ENCODE peak calls at places on chromosomes 11 and 22, in four cellular contexts. O is astrocyte of the spinal cord, P is HCT116, G is choroid plexus epithelial cell. A is an unnamed sample.

GRCh38 chr11:115201121-115201792 is 303.0 kb downstream of the CADM1 start:
- DNase-seq in G (peak; percentile 84), P (no peak), O (peak; percentile 94), A (peak; percentile 98)

GRCh38 chr11:209275-210121 is 2.0 kb downstream of the RIC8A start:
- DNase-seq in P (no peak), O (no peak), G (no peak), A (peak; percentile 31)

GRCh38 chr11:61460474-61460881 is 30.6 kb downstream of the SDHAF2 start:
- DNase-seq in O (no peak), P (no peak), G (no peak), A (peak; percentile 83)

GRCh38 chr11:121659811-121660210 is 207.0 kb upstream of the SORL1-AS1 start:
- DNase-seq in O (no peak), P (no peak), G (no peak), A (peak; percentile 64)

GRCh38 chr11:335779-336665 is 15.4 kb upstream of the IFITM3 start:
- DNase-seq in G (peak; percentile 77), P (no peak), O (peak; percentile 55), A (no peak)

GRCh38 chr11:10818594-10818993 is 9.9 kb upstream of the EIF4G2 start:
- DNase-seq in P (no peak), O (peak; percentile 39), G (no peak), A (peak; percentile 91)

GRCh38 chr11:130762342-130763037 is 153.8 kb downstream of the SNX19 start:
- DNase-seq in P (no peak), G (no peak), O (no peak), A (no peak)

GRCh38 chr22:38570841-38571364 is 920 bp upstream of the DMC1 start:
- DNase-seq in G (peak; percentile 36), O (peak; percentile 21), P (peak; percentile 7), A (peak; percentile 39)

GRCh38 chr11:60788401-60789110 is 3.4 kb downstream of the MS4A10 start:
- DNase-seq in G (peak; percentile 14), O (no peak), P (no peak), A (no peak)

GRCh38 chr22:36365020-36365411 is 22.8 kb downstream of the MYH9 start:
- DNase-seq in G (peak; percentile 88), O (peak; percentile 97), P (peak; percentile 76), A (peak; percentile 87)

DNA sequence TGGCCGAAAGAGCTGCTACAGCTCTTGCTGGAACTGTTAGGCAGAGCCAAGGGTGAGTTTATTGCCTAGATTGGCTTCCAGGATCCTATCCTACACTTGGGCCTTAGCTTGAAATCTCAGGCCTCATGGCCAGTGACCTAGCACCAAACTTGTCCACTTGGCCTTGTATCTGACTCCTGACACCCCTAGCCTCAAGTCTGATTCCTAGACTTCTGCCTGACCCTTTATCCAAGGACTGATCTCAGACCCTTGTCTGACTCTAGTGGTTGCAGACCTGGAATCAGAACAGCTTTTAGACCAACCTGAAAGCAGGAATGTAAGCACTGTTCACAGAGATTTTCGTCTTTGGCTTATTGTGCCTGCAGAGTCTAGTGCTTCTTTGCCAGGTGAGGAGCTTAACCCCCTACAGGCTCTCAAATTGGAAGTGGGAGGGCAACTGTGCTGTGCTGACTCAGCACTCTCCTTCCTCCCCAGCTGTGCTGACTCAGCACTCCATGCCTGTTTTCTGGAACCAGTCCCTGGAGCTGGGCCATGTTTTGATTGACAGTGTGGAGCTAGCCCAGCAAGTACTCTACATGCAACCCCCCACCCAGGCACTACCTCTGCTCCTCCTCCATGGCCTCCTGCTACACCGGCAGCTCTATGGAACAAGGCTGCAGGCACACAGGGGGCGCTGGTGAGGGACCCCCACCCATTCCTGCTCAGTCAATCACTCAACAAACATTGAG is 35.1 kb downstream of the RRP8 start:
- DNase-seq in O (peak; percentile 73), G (peak; percentile 86), P (no peak), A (peak; percentile 57)
- TF ChIP-seq CTCF in O (peak; percentile 15), G (peak; percentile 19), P (peak; percentile 16), A (no peak)

DNA sequence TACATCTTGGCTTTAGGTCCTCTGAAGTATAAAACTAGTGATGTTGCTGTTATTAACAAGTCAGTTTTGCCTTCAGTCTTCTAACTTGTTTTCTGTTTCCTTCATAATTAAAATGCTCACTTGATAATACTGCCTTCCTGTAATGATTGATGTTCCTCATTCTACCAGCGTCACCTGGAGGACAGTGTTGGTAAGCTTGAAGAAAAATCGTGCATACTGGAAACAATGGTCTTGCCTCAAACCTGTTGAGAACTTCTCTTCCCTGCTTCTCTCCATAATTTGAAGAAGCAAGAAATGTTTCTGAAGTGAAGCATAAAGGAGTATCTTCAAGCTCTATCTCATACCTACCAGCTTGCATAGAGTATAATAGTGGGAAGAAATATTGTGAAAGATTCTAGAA is 3.0 kb downstream of the YWHAH start:
- DNase-seq in G (peak; percentile 62), P (no peak), O (peak; percentile 30), A (no peak)
- H3K4me3 ChIP-seq in G (peak overlapping the region; percentile 22), P (no peak overlapping the region), O (no peak overlapping the region), A (no peak overlapping the region)

GRCh38 chr11:19116971-19117759 is at the start of gene ZDHHC13:
- DNase-seq in G (peak; percentile 83), P (peak; percentile 80), O (peak; percentile 84), A (peak; percentile 82)
- TF ChIP-seq CTCF in G (peak; percentile 59), P (peak; percentile 57), O (peak; percentile 56), A (peak; percentile 47)

DNA sequence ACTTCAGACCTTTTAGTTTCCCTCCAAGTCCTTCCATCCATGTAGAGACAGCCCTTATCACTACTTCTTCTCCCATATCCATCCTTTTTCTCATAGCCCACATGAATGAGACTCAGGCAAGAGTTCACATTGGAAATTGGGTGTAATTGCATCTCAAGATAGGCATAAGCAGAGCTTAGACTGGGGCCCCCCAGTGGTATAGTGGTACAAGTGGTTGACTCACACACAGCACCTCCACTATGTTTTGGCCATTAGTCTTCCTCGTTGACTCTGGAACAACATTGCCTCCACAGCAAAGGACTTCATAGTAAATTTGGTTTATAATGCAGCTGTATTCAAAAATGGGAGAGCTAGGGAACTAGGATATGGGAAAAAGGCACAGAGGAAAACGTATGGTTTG is 2.6 kb downstream of the UBQLN3 start:
- DNase-seq in O (no peak), P (no peak), G (no peak), A (no peak)
- H3K4me3 ChIP-seq in O (no peak overlapping the region), P (no peak overlapping the region), G (no peak overlapping the region), A (no peak overlapping the region)

DNA sequence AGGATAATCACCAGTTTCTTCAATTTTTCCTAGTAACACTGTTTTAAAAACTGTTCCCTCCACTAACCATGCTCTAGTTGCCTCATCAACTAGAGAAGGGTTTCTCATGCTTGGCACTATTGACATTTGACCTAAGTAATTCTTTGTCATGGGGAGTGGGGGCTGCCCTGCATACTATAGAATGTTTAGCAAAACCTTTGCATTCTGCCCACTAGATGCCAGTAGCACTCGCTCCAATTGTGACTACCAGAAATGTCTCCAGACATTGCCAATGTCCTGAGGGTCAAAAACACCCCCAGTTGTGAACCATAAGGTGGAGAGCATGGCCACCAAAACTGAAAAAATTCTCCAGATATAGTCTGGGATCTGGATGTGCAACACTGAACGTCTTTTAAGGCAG is 27.6 kb upstream of the BMAL1 start:
- DNase-seq in G (peak; percentile 43), P (no peak), O (no peak), A (no peak)
- TF ChIP-seq CTCF in G (peak; percentile 63), P (peak; percentile 45), O (peak; percentile 38), A (peak; percentile 18)

GRCh38 chr22:31123292-31123602 is 481 bp downstream of the INPP5J start:
- DNase-seq in P (no peak), O (no peak), G (no peak), A (no peak)
- H3K4me3 ChIP-seq in P (peak overlapping the region; percentile 70), O (peak overlapping the region; percentile 49), G (peak overlapping the region; percentile 48), A (peak overlapping the region; percentile 40)

GRCh38 chr22:19105867-19106802 is 16.1 kb downstream of the DGCR2 start:
- DNase-seq in O (no peak), G (no peak), P (no peak), A (no peak)
- TF ChIP-seq CTCF in O (no peak), G (peak; percentile 38), P (peak; percentile 41), A (no peak)

GRCh38 chr11:9577032-9577431 is 3.6 kb downstream of the WEE1 start:
- DNase-seq in P (no peak), G (peak; percentile 70), O (no peak), A (no peak)
- H3K4me3 ChIP-seq in P (no peak overlapping the region), G (peak overlapping the region; percentile 83), O (peak overlapping the region; percentile 71), A (peak overlapping the region; percentile 88)

A was measured in AG10803.